ENCODE peak calls at places on chromosomes 16 and 17, in six cellular contexts. J is cardiac muscle cell, F is breast epithelium, Z is GM12865, L is fibroblast of lung, I is prostate gland. W is an unnamed sample.

GRCh38 chr17:37088913-37089312 is 140.2 kb downstream of the AATF start:
- DNase-seq in J (no peak), F (no peak), Z (no peak), L (no peak), I (no peak), W (no peak)

GRCh38 chr16:85846461-85846860 is 47.0 kb downstream of the COX4I1 start:
- DNase-seq in J (no peak), F (no peak), Z (no peak), L (no peak), I (no peak), W (no peak)

GRCh38 chr16:27235055-27235937 is 32.0 kb downstream of the KDM8 start:
- DNase-seq in J (peak; percentile 64), F (peak; percentile 80), Z (peak; percentile 83), L (peak; percentile 93), I (peak; percentile 83), W (peak; percentile 96)

GRCh38 chr16:15970202-15970601 is 20.8 kb downstream of the ABCC1 start:
- DNase-seq in J (no peak), F (no peak), Z (peak; percentile 27), L (no peak), I (no peak), W (no peak)

GRCh38 chr17:3695723-3696411 is at the start of gene P2RX5:
- DNase-seq in J (peak; percentile 61), F (no peak), Z (peak; percentile 86), L (no peak), I (no peak), W (peak; percentile 12)

GRCh38 chr16:1667916-1668315 is 10.2 kb upstream of the JPT2 start:
- DNase-seq in J (no peak), F (no peak), Z (no peak), L (no peak), I (no peak), W (no peak)

GRCh38 chr16:66619534-66620418 is 15.3 kb downstream of the CMTM3 start:
- DNase-seq in J (peak; percentile 77), F (no peak), Z (no peak), L (peak; percentile 67), I (no peak), W (peak; percentile 66)

GRCh38 chr16:21150375-21151001 is at the start of gene DNAH3:
- DNase-seq in J (no peak), F (peak; percentile 76), Z (no peak), L (no peak), I (peak; percentile 74), W (no peak)

GRCh38 chr17:4795168-4795567 is 796 bp upstream of the PSMB6 start:
- DNase-seq in J (no peak), F (no peak), Z (no peak), L (no peak), I (no peak), W (no peak)

GRCh38 chr16:76123966-76124365 is 153.2 kb upstream of the CNTNAP4 start:
- DNase-seq in J (no peak), F (no peak), Z (no peak), L (no peak), I (no peak), W (no peak)

GRCh38 chr17:65008877-65009276 is 47.7 kb downstream of the GNA13 start:
- DNase-seq in J (no peak), F (no peak), Z (no peak), L (peak; percentile 31), I (no peak), W (no peak)

GRCh38 chr17:7191571-7192270 is 12.6 kb upstream of the ASGR1 start:
- DNase-seq in J (peak; percentile 69), F (no peak), Z (peak; percentile 44), L (no peak), I (no peak), W (peak; percentile 48)

GRCh38 chr17:82120148-82120547 is 22.1 kb upstream of the FASN start:
- DNase-seq in J (no peak), F (no peak), Z (no peak), L (peak; percentile 52), I (no peak), W (peak; percentile 32)

GRCh38 chr17:55458977-55459376 is 37.3 kb upstream of the MMD start:
- DNase-seq in J (no peak), F (no peak), Z (peak; percentile 70), L (peak; percentile 73), I (no peak), W (peak; percentile 31)

GRCh38 chr16:87484487-87485331 is 8.1 kb downstream of the ZCCHC14 start:
- DNase-seq in J (no peak), F (no peak), Z (no peak), L (no peak), I (no peak), W (no peak)

GRCh38 chr16:48608871-48609452 is 1.0 kb downstream of the N4BP1 start:
- DNase-seq in J (no peak), F (no peak), Z (no peak), L (no peak), I (no peak), W (no peak)

GRCh38 chr16:89246903-89247733 is 29.6 kb downstream of the ZNF778 start:
- DNase-seq in J (peak; percentile 95), F (peak; percentile 69), Z (peak; percentile 88), L (peak; percentile 87), I (peak; percentile 91), W (peak; percentile 87)
- H3K4me3 ChIP-seq in J (peak overlapping the region; percentile 58), F (peak overlapping the region; percentile 56), Z (peak overlapping the region; percentile 45), L (peak overlapping the region; percentile 29), I (peak overlapping the region; percentile 49), W (peak overlapping the region; percentile 33)

DNA sequence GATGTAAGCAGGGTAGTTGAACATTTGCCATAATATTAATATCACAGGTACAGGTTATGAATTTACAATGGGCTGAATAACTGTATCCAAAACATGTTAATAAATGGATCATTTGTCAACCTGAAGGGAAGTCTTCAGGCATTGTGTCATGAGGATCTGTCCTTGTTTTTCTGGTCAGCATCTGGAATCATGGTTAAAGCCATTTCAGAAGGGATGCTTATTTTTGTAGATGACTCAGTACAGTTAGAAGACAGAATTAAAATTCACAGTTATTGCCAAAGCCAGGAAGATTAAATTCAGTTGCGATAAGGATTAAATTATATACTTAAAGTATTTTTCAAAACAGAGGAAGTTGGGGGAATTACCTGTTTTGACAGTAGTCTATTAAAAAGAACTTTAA is 8.0 kb downstream of the PSMD11 start:
- DNase-seq in J (no peak), F (no peak), Z (no peak), L (peak; percentile 14), I (no peak), W (no peak)
- H3K4me3 ChIP-seq in J (no peak overlapping the region), F (no peak overlapping the region), Z (no peak overlapping the region), L (no peak overlapping the region), I (no peak overlapping the region), W (no peak overlapping the region)

DNA sequence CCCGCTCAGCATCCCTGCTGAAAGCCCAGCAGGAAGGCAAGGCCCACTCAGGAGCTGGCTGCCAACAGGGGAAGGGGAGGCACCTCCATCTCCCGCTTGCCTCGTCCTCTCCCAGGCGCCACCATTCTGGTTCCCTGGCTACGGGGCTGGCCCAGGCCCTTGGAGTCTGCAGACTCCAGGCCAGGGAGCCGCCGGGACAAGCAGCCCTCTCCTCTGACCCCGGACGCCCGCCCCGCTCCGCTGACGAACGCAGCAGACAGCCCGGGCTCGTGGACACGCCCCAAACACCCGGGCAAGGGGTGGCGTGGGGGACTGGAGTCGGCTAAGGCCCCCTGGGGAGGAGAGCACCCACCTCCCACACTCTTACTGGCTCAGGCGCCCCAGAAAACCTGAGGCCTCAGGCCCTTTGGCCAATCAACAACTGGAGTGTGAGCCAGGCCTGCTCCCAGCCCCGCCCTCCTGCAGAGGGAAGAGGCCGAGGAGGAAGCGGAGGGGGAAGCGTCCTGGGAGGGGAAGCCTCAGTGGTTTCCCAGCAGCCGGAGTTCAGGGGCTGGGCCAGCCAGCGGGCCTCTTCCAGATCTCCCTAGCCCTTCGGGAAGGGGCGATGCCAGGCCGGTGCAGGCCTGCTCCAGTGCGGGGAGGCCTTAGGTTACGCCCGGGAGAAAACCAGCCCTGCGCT is 4.2 kb downstream of the MNT start:
- DNase-seq in J (peak; percentile 98), F (peak; percentile 89), Z (peak; percentile 87), L (peak; percentile 99), I (peak; percentile 93), W (peak; percentile 98)
- H3K4me3 ChIP-seq in J (peak overlapping the region; percentile 17), F (peak overlapping the region; percentile 43), Z (peak overlapping the region; percentile 44), L (peak overlapping the region; percentile 48), I (peak overlapping the region; percentile 19), W (peak overlapping the region; percentile 33)

GRCh38 chr17:31486351-31487062 is 95.0 kb downstream of the RAB11FIP4 start:
- DNase-seq in J (no peak), F (no peak), Z (peak; percentile 23), L (no peak), I (no peak), W (no peak)
- H3K4me3 ChIP-seq in J (no peak overlapping the region), F (no peak overlapping the region), Z (no peak overlapping the region), L (no peak overlapping the region), I (no peak overlapping the region), W (no peak overlapping the region)

DNA sequence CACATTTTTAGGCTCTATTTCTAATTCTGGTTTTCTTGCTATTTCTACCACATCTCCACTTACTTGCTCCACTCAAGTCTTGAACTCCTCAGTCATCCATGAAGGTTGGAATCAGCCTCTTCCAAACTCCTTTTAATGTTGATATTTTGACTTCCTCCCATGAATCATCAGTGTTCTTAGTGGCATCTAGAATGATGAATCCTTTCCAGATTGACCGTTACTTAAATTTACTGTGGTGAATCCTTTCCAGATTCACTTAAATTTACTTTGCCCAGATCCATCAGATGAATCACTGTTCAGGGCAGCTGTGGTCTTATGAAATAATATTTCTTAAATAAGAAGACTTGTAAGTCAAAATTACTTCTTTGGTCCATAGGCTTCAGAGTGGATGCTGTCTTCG is 32.4 kb downstream of the CLTC start:
- DNase-seq in J (no peak), F (no peak), Z (no peak), L (peak; percentile 83), I (no peak), W (peak; percentile 88)
- H3K4me3 ChIP-seq in J (no peak overlapping the region), F (no peak overlapping the region), Z (no peak overlapping the region), L (no peak overlapping the region), I (no peak overlapping the region), W (no peak overlapping the region)

DNA sequence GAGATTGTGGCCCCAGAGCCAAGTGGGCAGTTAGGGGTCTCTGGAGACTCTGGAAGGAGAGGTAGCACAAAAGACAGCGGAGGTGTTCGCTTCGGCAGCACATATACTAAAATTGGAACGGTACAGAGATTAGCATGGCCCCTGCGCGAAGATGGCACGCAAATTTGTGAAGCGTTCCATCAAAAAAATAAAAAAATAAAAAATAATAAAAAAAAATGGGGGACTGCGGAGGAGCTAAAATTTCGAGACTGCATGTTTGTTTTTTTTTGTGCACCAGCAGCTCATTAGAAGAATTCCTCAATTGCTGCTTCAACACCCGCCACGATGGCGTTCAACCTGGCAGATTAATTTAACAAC is 39.1 kb downstream of the IGF2BP1 start:
- DNase-seq in J (no peak), F (no peak), Z (no peak), L (no peak), I (no peak), W (no peak)
- H3K4me3 ChIP-seq in J (no peak overlapping the region), F (no peak overlapping the region), Z (no peak overlapping the region), L (no peak overlapping the region), I (no peak overlapping the region), W (no peak overlapping the region)

DNA sequence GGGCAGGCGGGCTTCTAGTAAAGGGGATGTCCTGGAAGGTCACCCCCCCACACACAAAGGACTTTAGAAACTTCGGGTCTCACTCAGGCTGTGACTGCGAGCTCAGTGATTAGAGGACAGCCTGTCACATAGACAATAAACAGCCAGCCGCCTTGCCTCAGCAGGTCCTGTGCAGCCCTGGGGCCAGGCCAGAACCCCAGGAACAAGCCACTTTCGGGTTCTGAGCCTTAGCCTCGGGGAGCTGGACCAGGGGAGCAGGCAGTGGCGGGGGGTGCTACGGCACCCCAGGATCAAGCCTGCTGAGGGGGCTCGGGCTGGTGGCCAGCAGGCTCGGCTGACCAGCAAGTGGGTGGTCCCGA is 1.1 kb downstream of the GAS7 start:
- DNase-seq in J (peak; percentile 70), F (no peak), Z (no peak), L (no peak), I (no peak), W (no peak)
- H3K4me3 ChIP-seq in J (peak overlapping the region; percentile 80), F (peak overlapping the region; percentile 70), Z (no peak overlapping the region), L (peak overlapping the region; percentile 24), I (peak overlapping the region; percentile 67), W (no peak overlapping the region)

W was measured in cardiac fibroblast.